ENCODE peak calls at places on chromosomes 1 and 21, in eight cellular contexts. D is AG04449; I is tibial nerve; C is H9; L is Caki2; V is activated T-cell treated with anti-CD3 and anti-CD28 coated beads, Interleukin-2, amount 50 U/mL, for 72 hours; E is NCI-H1105 treated with DMSO at 0.1 percent for 48 hours; B is stimulated activated CD4-positive, alpha-beta T cell treated with anti-CD3 and anti-CD28 coated beads, Interleukin-12 subunit alpha, Interleukin-12 subunit beta, amount 100 ng/mL, for 48 hours. Y is an unnamed sample.

GRCh38 chr1:23756676-23757075 is 13.4 kb downstream of the ELOA start:
- DNase-seq in C (no peak), B (no peak), E (no peak), V (no peak), L (peak; percentile 41), D (no peak), I (no peak), Y (no peak)

GRCh38 chr21:45103966-45104520 is 29.7 kb downstream of the ADARB1 start:
- DNase-seq in B (no peak), D (no peak), I (no peak), L (no peak), C (no peak), E (no peak), V (no peak), Y (no peak)

GRCh38 chr1:38549191-38549590 is 310.4 kb downstream of the RRAGC start:
- DNase-seq in L (no peak), B (no peak), D (no peak), E (no peak), V (no peak), I (no peak), C (no peak), Y (no peak)

GRCh38 chr1:113210248-113210647 is 137.2 kb downstream of the LRIG2 start:
- DNase-seq in B (no peak), E (no peak), C (no peak), I (no peak), V (no peak), D (no peak), L (no peak), Y (no peak)

GRCh38 chr1:105087496-105087895 is 1337.8 kb downstream of the AMY1C start:
- DNase-seq in V (no peak), I (no peak), L (peak; percentile 18), D (no peak), B (no peak), E (no peak), C (no peak), Y (no peak)

GRCh38 chr1:242129103-242129502 is 130.2 kb upstream of the MAP1LC3C start:
- DNase-seq in L (no peak), V (no peak), D (no peak), E (peak; percentile 12), C (no peak), I (no peak), B (no peak), Y (no peak)

GRCh38 chr1:157505481-157506272 is 46.6 kb downstream of the FCRL5 start:
- DNase-seq in B (no peak), I (no peak), L (peak; percentile 25), E (peak; percentile 36), V (peak; percentile 34), D (peak; percentile 10), C (peak; percentile 85), Y (peak; percentile 65)

GRCh38 chr1:211247921-211248320 is 11.2 kb upstream of the RCOR3 start:
- DNase-seq in L (no peak), V (no peak), B (no peak), D (no peak), E (peak; percentile 14), I (no peak), C (no peak), Y (no peak)

GRCh38 chr1:11525516-11525915 is 46.6 kb downstream of the DISP3 start:
- DNase-seq in D (no peak), L (no peak), B (no peak), I (no peak), C (no peak), V (no peak), E (no peak), Y (no peak)

GRCh38 chr1:112803906-112804762 is 89.0 kb upstream of the PPM1J start:
- DNase-seq in D (no peak), I (peak; percentile 17), E (peak; percentile 44), V (peak; percentile 67), B (peak; percentile 48), L (peak; percentile 53), C (peak; percentile 87), Y (peak; percentile 74)

GRCh38 chr1:70295737-70296136 is 58.8 kb downstream of the ANKRD13C start:
- DNase-seq in D (no peak), C (no peak), L (no peak), I (no peak), V (no peak), B (no peak), E (no peak), Y (no peak)